ENCODE peak calls at places on chromosomes 2 and 18, in seven cellular contexts. P is IMR-90, E is H9, V is mesendoderm, J is H1, M is mesenchymal stem cell, S is trophoblast cell. H is an unnamed sample.

GRCh38 chr2:176455865-176456291 is 186.6 kb downstream of the MTX2 start:
- DNase-seq in M (peak; percentile 80), V (peak; percentile 76), E (peak; percentile 51), S (no peak), J (no peak), P (peak; percentile 42), H (peak; percentile 37)

GRCh38 chr2:232435375-232435648 is 20.6 kb upstream of the ALPI start:
- DNase-seq in J (no peak), E (no peak), M (no peak), V (no peak), P (no peak), S (no peak), H (no peak)

GRCh38 chr2:227657204-227657845 is 9.3 kb upstream of the SCYGR5 start:
- DNase-seq in E (no peak), J (no peak), M (peak; percentile 10), P (peak; percentile 19), S (no peak), V (no peak), H (no peak)

GRCh38 chr2:6580982-6581381 is 284.7 kb downstream of the CMPK2 start:
- DNase-seq in V (peak; percentile 7), J (no peak), E (no peak), S (no peak), P (peak; percentile 85), M (peak; percentile 54), H (no peak)

GRCh38 chr2:235605306-235605998 is 111.6 kb downstream of the AGAP1 start:
- DNase-seq in M (peak; percentile 93), V (peak; percentile 73), P (peak; percentile 94), S (peak; percentile 96), E (peak; percentile 64), J (no peak), H (peak; percentile 77)

GRCh38 chr2:127658641-127659407 is 12.9 kb downstream of the GPR17 start:
- DNase-seq in J (no peak), M (no peak), S (no peak), V (no peak), P (no peak), E (no peak), H (no peak)

GRCh38 chr2:134375935-134376334 is 122.1 kb downstream of the MGAT5 start:
- DNase-seq in M (peak; percentile 90), J (no peak), E (peak; percentile 30), V (peak; percentile 69), S (peak; percentile 49), P (peak; percentile 75), H (no peak)

GRCh38 chr2:82320296-82320695 is 2015.7 kb upstream of the LRRTM1 start:
- DNase-seq in M (no peak), E (no peak), S (no peak), J (no peak), V (no peak), P (no peak), H (no peak)

GRCh38 chr2:99878951-99879350 is 263.4 kb downstream of the AFF3 start:
- DNase-seq in V (no peak), E (no peak), P (peak; percentile 98), J (no peak), S (peak; percentile 82), M (peak; percentile 79), H (no peak)

GRCh38 chr18:21243041-21243431 is 1.0 kb downstream of the GREB1L start:
- DNase-seq in S (peak; percentile 42), P (no peak), M (peak; percentile 32), V (peak; percentile 26), E (peak; percentile 28), J (peak; percentile 55), H (no peak)

GRCh38 chr2:68987051-68987503 is 12.6 kb downstream of the GKN1 start:
- DNase-seq in P (no peak), V (no peak), S (no peak), E (no peak), J (no peak), M (no peak), H (no peak)

GRCh38 chr2:96867756-96868554 is 1.9 kb downstream of the SEMA4C start:
- DNase-seq in S (no peak), V (peak; percentile 26), M (peak; percentile 40), P (no peak), E (no peak), J (no peak), H (no peak)

GRCh38 chr2:217837530-217837929 is 165.3 kb downstream of the TNS1 start:
- DNase-seq in S (no peak), M (no peak), P (no peak), E (no peak), V (no peak), J (no peak), H (no peak)

GRCh38 chr2:117321816-117322215 is 492.7 kb upstream of the DDX18 start:
- DNase-seq in M (no peak), V (no peak), J (no peak), E (no peak), S (no peak), P (no peak), H (no peak)

GRCh38 chr2:201938151-201938815 is 95.4 kb upstream of the FZD7 start:
- DNase-seq in V (peak; percentile 65), J (no peak), M (peak; percentile 44), P (peak; percentile 63), S (peak; percentile 31), E (no peak), H (no peak)

DNA sequence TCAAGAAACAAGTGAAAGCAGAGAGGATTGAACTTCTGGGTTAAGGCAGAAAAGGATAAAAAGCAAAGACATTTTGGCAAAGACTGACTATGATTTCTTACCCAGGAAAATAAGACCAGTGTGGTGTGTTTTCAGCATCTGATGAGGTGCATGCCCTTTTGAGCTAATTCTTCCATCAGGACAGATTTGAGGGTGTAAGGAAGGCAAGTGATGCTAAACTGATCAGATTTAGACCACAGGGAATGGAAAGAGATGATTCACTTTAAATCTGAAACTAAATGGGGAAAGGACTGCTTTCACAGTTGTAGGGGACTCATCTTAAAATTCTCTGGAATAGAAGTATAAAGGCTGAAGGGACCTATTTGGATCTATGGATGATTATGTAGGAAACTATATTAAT is 18.9 kb upstream of the LMAN1 start:
- DNase-seq in V (no peak), M (no peak), J (no peak), S (no peak), E (no peak), P (no peak), H (no peak)
- H2AK5ac ChIP-seq in V (no peak overlapping the region), M (no peak overlapping the region), J (no peak overlapping the region), S (no peak overlapping the region), E (no peak overlapping the region), P (no peak overlapping the region), H (no peak overlapping the region)

GRCh38 chr18:48902023-48902855 is 48.5 kb downstream of the SMAD7 start:
- DNase-seq in S (peak; percentile 89), M (peak; percentile 84), V (no peak), J (no peak), P (peak; percentile 91), E (peak; percentile 20), H (no peak)
- H3K9ac ChIP-seq in S (no peak overlapping the region), M (peak overlapping the region; percentile 82), V (no peak overlapping the region), J (no peak overlapping the region), P (peak overlapping the region; percentile 62), E (no peak overlapping the region), H (no peak overlapping the region)

GRCh38 chr2:189681203-189681602 is 6.7 kb downstream of the ANKAR start:
- DNase-seq in V (no peak), E (no peak), P (no peak), M (no peak), S (no peak), J (no peak), H (no peak)

GRCh38 chr2:189683348-189683747 is 8.9 kb downstream of the ANKAR start:
- DNase-seq in V (no peak), M (no peak), P (peak; percentile 13), E (no peak), J (no peak), S (no peak), H (no peak)

GRCh38 chr2:189681903-189682302 is 7.4 kb downstream of the ANKAR start:
- DNase-seq in J (no peak), P (peak; percentile 25), V (no peak), S (no peak), M (no peak), E (no peak), H (no peak)

GRCh38 chr2:189676471-189676870 is 2.0 kb downstream of the ANKAR start:
- DNase-seq in M (no peak), S (no peak), E (no peak), V (no peak), P (peak; percentile 61), J (no peak), H (no peak)

GRCh38 chr2:189679224-189679623 is 4.8 kb downstream of the ANKAR start:
- DNase-seq in V (no peak), E (no peak), S (no peak), M (no peak), J (no peak), P (peak; percentile 18), H (no peak)
- H3K23ac ChIP-seq in V (no peak overlapping the region), E (no peak overlapping the region), S (no peak overlapping the region), M (no peak overlapping the region), J (no peak overlapping the region), P (no peak overlapping the region), H (no peak overlapping the region)

DNA sequence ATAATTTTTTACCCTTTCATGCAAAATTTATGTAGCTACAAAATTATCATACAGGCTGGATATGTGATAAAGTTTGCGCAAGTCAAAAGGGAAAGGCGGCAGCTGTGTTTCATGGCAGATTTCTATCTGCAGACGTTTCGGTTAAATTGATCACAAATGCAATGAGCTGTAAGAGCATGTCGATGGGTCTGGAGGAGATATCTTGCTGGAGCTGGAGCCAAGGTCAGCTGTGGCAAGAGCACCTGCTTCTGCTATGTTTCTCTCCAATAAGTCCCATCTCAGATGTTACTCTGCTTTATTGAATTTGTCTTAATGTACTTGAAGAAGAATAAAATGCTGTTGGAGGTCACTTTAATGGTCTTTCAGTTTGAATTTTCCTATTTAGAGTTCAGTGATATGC is 749.7 kb downstream of the CNTNAP5 start:
- DNase-seq in E (no peak), J (no peak), V (no peak), M (no peak), P (no peak), S (no peak), H (no peak)
- H2AK5ac ChIP-seq in E (no peak overlapping the region), J (no peak overlapping the region), V (no peak overlapping the region), M (no peak overlapping the region), P (no peak overlapping the region), S (no peak overlapping the region), H (no peak overlapping the region)

H was measured in neuronal stem cell.